ENCODE peak calls at places on chromosomes 2 and 18, in five cellular contexts. One of them, this sample, is unnamed.

GRCh38 chr2:11498543-11499034 is 32.6 kb upstream of the E2F6 start:
- DNase-seq in AG09309: no peak
- DNase-seq in HL-60: no peak
- DNase-seq in A549: no peak
- DNase-seq in ovary: peak
- DNase-seq in this sample: peak

GRCh38 chr2:53633441-53633840 is 134.2 kb upstream of the CHAC2 start:
- DNase-seq in A549: peak
- DNase-seq in ovary: no peak
- DNase-seq in HL-60: no peak
- DNase-seq in AG09309: no peak
- DNase-seq in this sample: no peak

GRCh38 chr2:216086207-216086893 is 4.6 kb downstream of the TMEM169 start:
- DNase-seq in ovary: no peak
- DNase-seq in A549: no peak
- DNase-seq in HL-60: no peak
- DNase-seq in AG09309: no peak
- DNase-seq in this sample: no peak

GRCh38 chr18:63979409-63979908 is 9.6 kb downstream of the SERPINB8 start:
- DNase-seq in AG09309: no peak
- DNase-seq in ovary: no peak
- DNase-seq in HL-60: peak
- DNase-seq in A549: peak
- DNase-seq in this sample: no peak

GRCh38 chr2:15912203-15912602 is 28.1 kb upstream of the MYCN start:
- DNase-seq in A549: peak
- DNase-seq in ovary: peak
- DNase-seq in AG09309: no peak
- DNase-seq in HL-60: no peak
- DNase-seq in this sample: no peak

GRCh38 chr2:21607568-21607967 is 483.8 kb downstream of the TDRD15 start:
- DNase-seq in A549: no peak
- DNase-seq in ovary: no peak
- DNase-seq in AG09309: no peak
- DNase-seq in HL-60: no peak
- DNase-seq in this sample: no peak

GRCh38 chr2:218895758-218896500 is 15.3 kb downstream of the WNT10A start:
- DNase-seq in HL-60: no peak
- DNase-seq in ovary: no peak
- DNase-seq in A549: no peak
- DNase-seq in AG09309: no peak
- DNase-seq in this sample: no peak

GRCh38 chr2:71849603-71850305 is 297.9 kb downstream of the CYP26B1 start:
- DNase-seq in HL-60: no peak
- DNase-seq in AG09309: no peak
- DNase-seq in ovary: no peak
- DNase-seq in A549: no peak
- DNase-seq in this sample: no peak

GRCh38 chr2:205740381-205740780 is 58.1 kb downstream of the NRP2 start:
- DNase-seq in HL-60: no peak
- DNase-seq in ovary: no peak
- DNase-seq in A549: no peak
- DNase-seq in AG09309: no peak
- DNase-seq in this sample: no peak

GRCh38 chr2:56912490-56912889 is 728.7 kb downstream of the CCDC85A start:
- DNase-seq in A549: no peak
- DNase-seq in HL-60: no peak
- DNase-seq in AG09309: no peak
- DNase-seq in ovary: no peak
- DNase-seq in this sample: no peak

GRCh38 chr2:217153433-217153997 is 293.7 kb upstream of the TNP1 start:
- DNase-seq in HL-60: no peak
- DNase-seq in AG09309: no peak
- DNase-seq in A549: no peak
- DNase-seq in ovary: no peak
- DNase-seq in this sample: no peak

GRCh38 chr18:10526211-10526949 is 553 bp downstream of the NAPG start:
- DNase-seq in ovary: peak
- DNase-seq in A549: peak
- DNase-seq in HL-60: peak
- DNase-seq in AG09309: no peak
- DNase-seq in this sample: no peak
- TF ChIP-seq CTCF in ovary: no peak
- TF ChIP-seq CTCF in A549: no peak
- TF ChIP-seq CTCF in HL-60: no peak
- TF ChIP-seq CTCF in AG09309: peak
- TF ChIP-seq CTCF in this sample: no peak

DNA sequence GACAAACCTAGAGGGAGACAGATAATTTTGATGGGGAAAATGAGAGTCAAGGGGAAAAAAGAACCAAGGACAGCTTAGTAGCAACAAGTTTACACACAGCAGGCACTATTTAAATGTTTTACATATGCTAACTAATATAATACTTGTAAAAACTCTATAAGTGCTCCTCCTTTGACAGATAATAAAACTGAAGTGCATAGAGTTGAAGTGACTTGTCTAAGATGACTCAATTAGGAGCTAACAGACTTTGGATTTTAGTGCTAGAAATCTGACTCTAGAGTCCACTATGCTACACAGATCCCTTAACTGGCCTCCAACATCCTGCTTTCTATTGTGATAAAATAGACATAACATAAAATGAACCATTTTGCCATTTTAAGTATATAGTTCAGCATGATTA is 506.9 kb downstream of the SATB2 start:
- DNase-seq in ovary: no peak
- DNase-seq in AG09309: no peak
- DNase-seq in A549: no peak
- DNase-seq in HL-60: no peak
- DNase-seq in this sample: no peak
- H3K4me3 ChIP-seq in ovary: no peak
- H3K4me3 ChIP-seq in AG09309: no peak
- H3K4me3 ChIP-seq in A549: no peak
- H3K4me3 ChIP-seq in HL-60: no peak
- H3K4me3 ChIP-seq in this sample: no peak

DNA sequence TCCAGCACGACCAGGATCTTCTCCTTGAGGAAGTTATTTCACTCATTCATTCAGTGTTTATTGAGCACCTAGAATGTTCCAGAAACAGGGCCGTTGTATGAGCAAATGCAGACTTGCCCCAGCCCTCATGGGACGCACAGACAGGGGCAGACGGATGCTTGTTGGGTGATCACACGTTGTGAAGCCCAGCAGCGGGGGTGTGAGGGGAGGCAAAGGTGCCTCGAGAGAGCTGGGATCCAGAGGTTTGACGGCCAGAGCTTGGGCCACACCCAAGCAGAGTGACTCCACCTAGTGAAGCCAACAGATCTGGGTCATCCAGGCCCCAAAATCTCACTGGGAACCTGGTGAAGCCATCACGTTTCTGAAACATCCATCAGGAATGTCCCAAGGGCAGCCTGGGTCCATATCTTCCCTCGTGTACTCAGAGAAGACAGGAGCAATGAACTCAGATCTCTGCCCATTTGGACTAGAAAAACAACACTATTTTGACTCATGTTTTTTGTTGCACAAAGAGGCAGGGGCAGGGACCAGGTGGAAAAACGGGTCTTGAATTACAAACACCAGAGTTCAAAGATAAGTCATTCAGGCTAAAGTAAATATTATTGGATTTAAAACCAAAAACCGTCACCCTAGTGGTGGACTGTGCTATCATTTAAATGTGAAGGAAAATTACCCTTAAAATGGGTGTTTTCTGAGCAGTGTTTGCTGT is 54.9 kb upstream of the RBM44 start:
- DNase-seq in AG09309: no peak
- DNase-seq in ovary: no peak
- DNase-seq in HL-60: no peak
- DNase-seq in A549: no peak
- DNase-seq in this sample: no peak
- TF ChIP-seq CTCF in AG09309: peak
- TF ChIP-seq CTCF in ovary: no peak
- TF ChIP-seq CTCF in HL-60: no peak
- TF ChIP-seq CTCF in A549: no peak
- TF ChIP-seq CTCF in this sample: peak

GRCh38 chr2:128444816-128445532 is 126.3 kb upstream of the HS6ST1 start:
- DNase-seq in A549: no peak
- DNase-seq in AG09309: no peak
- DNase-seq in HL-60: no peak
- DNase-seq in ovary: no peak
- DNase-seq in this sample: no peak

GRCh38 chr2:128442053-128442751 is 123.5 kb upstream of the HS6ST1 start:
- DNase-seq in A549: no peak
- DNase-seq in AG09309: no peak
- DNase-seq in HL-60: no peak
- DNase-seq in ovary: no peak
- DNase-seq in this sample: no peak

GRCh38 chr2:128441341-128442052 is 122.8 kb upstream of the HS6ST1 start:
- DNase-seq in AG09309: no peak
- DNase-seq in HL-60: no peak
- DNase-seq in ovary: no peak
- DNase-seq in A549: no peak
- DNase-seq in this sample: no peak

GRCh38 chr2:128444044-128444771 is 125.5 kb upstream of the HS6ST1 start:
- DNase-seq in ovary: no peak
- DNase-seq in AG09309: no peak
- DNase-seq in A549: no peak
- DNase-seq in HL-60: no peak
- DNase-seq in this sample: no peak

DNA sequence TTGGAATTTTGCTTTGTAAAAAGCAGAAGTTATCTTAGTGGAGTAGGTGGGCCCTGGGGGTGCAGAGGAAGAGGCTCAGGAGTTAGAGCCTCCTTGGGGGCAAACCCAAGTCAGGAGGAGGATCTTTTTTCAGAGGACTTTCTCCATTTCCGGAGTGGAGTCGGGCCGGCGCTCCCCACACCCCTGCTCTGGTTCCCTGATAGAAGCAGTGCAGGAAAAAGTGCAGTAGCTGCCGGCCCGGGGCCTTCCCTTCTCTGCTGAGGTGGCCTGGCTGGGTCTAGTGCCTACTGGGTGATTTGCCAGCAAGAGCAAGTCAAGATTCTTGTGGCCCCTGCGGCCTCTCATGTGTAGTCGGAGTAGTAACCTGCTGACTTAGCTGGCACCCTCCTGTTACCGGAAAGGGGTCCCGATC is 124.2 kb upstream of the HS6ST1 start:
- DNase-seq in AG09309: no peak
- DNase-seq in HL-60: no peak
- DNase-seq in ovary: no peak
- DNase-seq in A549: no peak
- DNase-seq in this sample: no peak
- H3K4me3 ChIP-seq in AG09309: no peak
- H3K4me3 ChIP-seq in HL-60: no peak
- H3K4me3 ChIP-seq in ovary: no peak
- H3K4me3 ChIP-seq in A549: no peak
- H3K4me3 ChIP-seq in this sample: no peak

This sample was measured in GM12864.